ENCODE peak calls at places on chromosomes 3 and 15, in five cellular contexts. H is psoas muscle; C is CD8-positive, alpha-beta T cell; P is dorsolateral prefrontal cortex; V is omental fat pad. X is an unnamed sample.

GRCh38 chr3:31382856-31383255 is 149.9 kb upstream of the STT3B start:
- DNase-seq in H (no peak), C (no peak), P (no peak), V (no peak), X (no peak)

GRCh38 chr15:63188247-63188936 is 1.0 kb upstream of the RAB8B start:
- DNase-seq in H (no peak), C (no peak), P (no peak), V (no peak), X (no peak)

GRCh38 chr3:15309662-15310335 is 22.6 kb downstream of the SH3BP5 start:
- DNase-seq in H (no peak), C (no peak), P (peak; percentile 67), V (no peak), X (no peak)

GRCh38 chr3:165549665-165550064 is 287.6 kb downstream of the BCHE start:
- DNase-seq in H (no peak), C (no peak), P (no peak), V (no peak), X (no peak)

GRCh38 chr3:15470261-15470660 is 42.9 kb downstream of the EAF1 start:
- DNase-seq in H (no peak), C (no peak), P (no peak), V (no peak), X (no peak)

GRCh38 chr15:65171428-65171827 is 13.7 kb downstream of the CLPX start:
- DNase-seq in H (no peak), C (no peak), P (no peak), V (no peak), X (no peak)

GRCh38 chr15:41955807-41956525 is 16.4 kb downstream of the EHD4 start:
- DNase-seq in H (no peak), C (no peak), P (no peak), V (no peak), X (no peak)

GRCh38 chr3:62574499-62574898 is 201.1 kb upstream of the FEZF2 start:
- DNase-seq in H (no peak), C (no peak), P (no peak), V (no peak), X (no peak)

GRCh38 chr3:194675081-194675640 is 3.2 kb upstream of the LSG1 start:
- DNase-seq in H (no peak), C (peak; percentile 34), P (no peak), V (no peak), X (no peak)

GRCh38 chr3:139378587-139378986 is 10.9 kb downstream of the COPB2 start:
- DNase-seq in H (no peak), C (no peak), P (no peak), V (no peak), X (no peak)

GRCh38 chr3:179750720-179751328 is 98.0 kb downstream of the USP13 start:
- DNase-seq in H (no peak), C (no peak), P (no peak), V (no peak), X (no peak)

GRCh38 chr15:68819451-68820204 is 1.1 kb downstream of the ANP32A start:
- DNase-seq in H (peak; percentile 44), C (peak; percentile 73), P (no peak), V (no peak), X (no peak)

GRCh38 chr3:58164916-58165821 is 45.6 kb downstream of the DNASE1L3 start:
- DNase-seq in H (no peak), C (no peak), P (no peak), V (no peak), X (no peak)

GRCh38 chr3:46293035-46293724 is 50.9 kb downstream of the CCR3 start:
- DNase-seq in H (no peak), C (no peak), P (no peak), V (no peak), X (no peak)

GRCh38 chr3:127961963-127962362 is 46.9 kb downstream of the KBTBD12 start:
- DNase-seq in H (no peak), C (no peak), P (no peak), V (no peak), X (no peak)

GRCh38 chr3:177905895-177906511 is 630.2 kb upstream of the KCNMB2 start:
- DNase-seq in H (no peak), C (no peak), P (no peak), V (no peak), X (no peak)

GRCh38 chr3:13053915-13054704 is 19.1 kb downstream of the IQSEC1 start:
- DNase-seq in H (peak; percentile 4), C (no peak), P (no peak), V (no peak), X (no peak)

GRCh38 chr3:77096966-77097890 is 57.3 kb downstream of the ROBO2 start:
- DNase-seq in H (no peak), C (no peak), P (no peak), V (no peak), X (no peak)

GRCh38 chr15:90151989-90152645 is 49.0 kb upstream of the SEMA4B start:
- DNase-seq in H (no peak), C (no peak), P (peak; percentile 34), V (no peak), X (no peak)

GRCh38 chr3:14774431-14774830 is 44.3 kb upstream of the FGD5 start:
- DNase-seq in H (no peak), C (peak; percentile 35), P (no peak), V (no peak), X (no peak)

GRCh38 chr15:24819680-24820079 is 135.1 kb upstream of the SNRPN start:
- DNase-seq in H (no peak), C (no peak), P (no peak), V (no peak), X (no peak)

GRCh38 chr3:49929333-49930240 is at the start of gene MON1A:
- DNase-seq in H (peak; percentile 98), C (peak; percentile 91), P (peak; percentile 95), V (peak; percentile 90), X (peak; percentile 43)
- TF ChIP-seq CTCF in H (peak; percentile 24), C (no peak), P (peak; percentile 64), V (no peak), X (peak; percentile 24)

GRCh38 chr3:116337229-116337628 is 108.1 kb downstream of the LSAMP start:
- DNase-seq in H (no peak), C (no peak), P (no peak), V (no peak), X (no peak)
- TF ChIP-seq CTCF in H (no peak), C (no peak), P (no peak), V (no peak), X (no peak)

GRCh38 chr15:66966256-66966655 is 99.1 kb upstream of the SMAD3 start:
- DNase-seq in H (no peak), C (no peak), P (no peak), V (no peak), X (no peak)
- TF ChIP-seq CTCF in H (peak; percentile 6), C (no peak), P (no peak), V (no peak), X (no peak)

GRCh38 chr15:52179278-52180195 is 11.7 kb downstream of the GNB5 start:
- DNase-seq in H (peak; percentile 78), C (peak; percentile 90), P (peak; percentile 83), V (peak; percentile 38), X (peak; percentile 45)
- TF ChIP-seq CTCF in H (no peak), C (no peak), P (peak; percentile 7), V (no peak), X (no peak)

GRCh38 chr3:50978991-50979667 is 304.4 kb downstream of the DOCK3 start:
- DNase-seq in H (no peak), C (no peak), P (no peak), V (no peak), X (no peak)
- TF ChIP-seq CTCF in H (no peak), C (no peak), P (no peak), V (no peak), X (no peak)

GRCh38 chr15:78808550-78808949 is 2.7 kb downstream of the ADAMTS7 start:
- DNase-seq in H (no peak), C (no peak), P (no peak), V (no peak), X (no peak)
- TF ChIP-seq CTCF in H (no peak), C (peak; percentile 24), P (no peak), V (no peak), X (no peak)

GRCh38 chr3:52004158-52004787 is 8.6 kb upstream of the RPL29 start:
- DNase-seq in H (peak; percentile 51), C (no peak), P (peak; percentile 64), V (no peak), X (no peak)
- TF ChIP-seq CTCF in H (peak; percentile 63), C (no peak), P (peak; percentile 88), V (no peak), X (peak; percentile 35)

GRCh38 chr3:74906181-74906580 is 291.7 kb upstream of the CNTN3 start:
- DNase-seq in H (no peak), C (no peak), P (no peak), V (no peak), X (no peak)

GRCh38 chr3:74904646-74905045 is 290.2 kb upstream of the CNTN3 start:
- DNase-seq in H (no peak), C (no peak), P (no peak), V (no peak), X (no peak)

GRCh38 chr3:74905478-74905877 is 291.0 kb upstream of the CNTN3 start:
- DNase-seq in H (no peak), C (no peak), P (no peak), V (no peak), X (no peak)
- TF ChIP-seq CTCF in H (no peak), C (no peak), P (no peak), V (no peak), X (no peak)

DNA sequence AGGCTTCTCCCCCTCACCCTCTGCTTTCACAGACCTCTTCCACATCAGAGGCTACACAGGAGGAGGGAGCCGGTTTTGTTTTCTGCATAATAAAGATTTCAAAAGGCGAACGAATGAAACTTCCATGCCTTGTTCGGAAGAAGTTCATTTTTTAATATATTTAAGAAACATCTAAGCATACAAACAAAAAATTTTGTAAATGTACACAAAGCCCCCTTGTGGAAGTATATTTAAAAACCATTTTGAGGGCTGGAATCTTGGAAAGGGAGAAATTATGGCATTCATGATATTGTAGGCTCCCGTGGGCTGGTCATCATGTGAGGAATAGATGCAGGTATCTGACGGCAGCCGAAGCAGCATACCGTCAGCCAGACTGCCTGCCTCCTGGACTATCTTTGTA is 90.4 kb downstream of the MECOM start:
- DNase-seq in H (no peak), C (no peak), P (no peak), V (no peak), X (no peak)
- TF ChIP-seq CTCF in H (no peak), C (no peak), P (no peak), V (no peak), X (no peak)